ENCODE peak calls at places on chromosomes 6 and 20, in eight cellular contexts. N, P, D, S, F, M, U and T are unnamed samples.

GRCh38 chr6:134676307-134677281 is 273.3 kb downstream of the ALDH8A1 start:
- DNase-seq in N (no peak), P (no peak), D (no peak), S (no peak), F (no peak), M (no peak), U (peak), T (no peak)

GRCh38 chr6:10136636-10137035 is 278.2 kb downstream of the TFAP2A start:
- DNase-seq in N (no peak), P (no peak), D (no peak), S (no peak), F (no peak), M (no peak), U (no peak), T (no peak)

GRCh38 chr20:23048283-23049200 is 930 bp downstream of the THBD start:
- DNase-seq in N (peak), P (peak), D (peak), S (peak), F (peak), M (peak), U (peak), T (peak)

GRCh38 chr6:138667408-138667807 is 106.2 kb upstream of the CCDC28A start:
- DNase-seq in N (no peak), P (no peak), D (no peak), S (no peak), F (no peak), M (no peak), U (no peak), T (no peak)

GRCh38 chr6:55445648-55446204 is 118.5 kb downstream of the GFRAL start:
- DNase-seq in N (no peak), P (no peak), D (no peak), S (peak), F (no peak), M (peak), U (no peak), T (peak)

GRCh38 chr6:48080227-48081009 is 30.6 kb downstream of the PTCHD4 start:
- DNase-seq in N (no peak), P (no peak), D (no peak), S (no peak), F (no peak), M (peak), U (no peak), T (no peak)

GRCh38 chr20:6562111-6562510 is 205.4 kb upstream of the BMP2 start:
- DNase-seq in N (no peak), P (no peak), D (no peak), S (no peak), F (no peak), M (no peak), U (no peak), T (no peak)

GRCh38 chr20:51917886-51918545 is 115.7 kb upstream of the SALL4 start:
- DNase-seq in N (peak), P (no peak), D (no peak), S (no peak), F (no peak), M (no peak), U (no peak), T (no peak)

GRCh38 chr6:139323511-139324445 is 32.0 kb upstream of the TXLNB start:
- DNase-seq in N (peak), P (peak), D (peak), S (peak), F (peak), M (peak), U (peak), T (peak)

GRCh38 chr6:52580905-52581304 is 4.0 kb upstream of the TRAM2 start:
- DNase-seq in N (no peak), P (no peak), D (no peak), S (no peak), F (no peak), M (no peak), U (no peak), T (no peak)

GRCh38 chr6:79946773-79947190 is 571 bp downstream of the ELOVL4 start:
- DNase-seq in N (no peak), P (peak), D (no peak), S (peak), F (no peak), M (peak), U (no peak), T (peak)

GRCh38 chr6:31898200-31899011 is 908 bp upstream of the EHMT2 start:
- DNase-seq in N (peak), P (no peak), D (no peak), S (peak), F (peak), M (peak), U (no peak), T (no peak)

GRCh38 chr20:43744121-43744520 is 17.3 kb upstream of the GTSF1L start:
- DNase-seq in N (peak), P (no peak), D (no peak), S (no peak), F (no peak), M (no peak), U (no peak), T (no peak)

GRCh38 chr6:34234667-34235604 is 1.7 kb upstream of the HMGA1 start:
- DNase-seq in N (peak), P (peak), D (no peak), S (peak), F (peak), M (peak), U (no peak), T (peak)

GRCh38 chr20:63497138-63497945 is 1.5 kb downstream of the EEF1A2 start:
- DNase-seq in N (no peak), P (no peak), D (peak), S (no peak), F (no peak), M (no peak), U (no peak), T (no peak)

GRCh38 chr6:118893095-118893881 is 664 bp upstream of the ASF1A start:
- DNase-seq in N (no peak), P (no peak), D (no peak), S (peak), F (peak), M (no peak), U (no peak), T (peak)

GRCh38 chr20:20547221-20547875 is 165.1 kb downstream of the RALGAPA2 start:
- DNase-seq in N (no peak), P (no peak), D (no peak), S (no peak), F (no peak), M (no peak), U (no peak), T (no peak)

GRCh38 chr20:32366380-32366779 is 8.2 kb downstream of the ASXL1 start:
- DNase-seq in N (no peak), P (no peak), D (no peak), S (no peak), F (no peak), M (no peak), U (no peak), T (no peak)

GRCh38 chr6:135423649-135424128 is 73.9 kb downstream of the AHI1 start:
- DNase-seq in N (no peak), P (no peak), D (no peak), S (peak), F (peak), M (peak), U (no peak), T (no peak)

GRCh38 chr20:48374986-48375715 is 452.6 kb downstream of the PREX1 start:
- DNase-seq in N (no peak), P (no peak), D (no peak), S (no peak), F (no peak), M (no peak), U (no peak), T (no peak)

GRCh38 chr20:25022680-25023079 is 30.1 kb upstream of the APMAP start:
- DNase-seq in N (peak), P (peak), D (no peak), S (no peak), F (no peak), M (no peak), U (peak), T (no peak)

GRCh38 chr20:53750827-53751393 is 157.3 kb upstream of the ZNF217 start:
- DNase-seq in N (no peak), P (no peak), D (no peak), S (no peak), F (no peak), M (no peak), U (peak), T (no peak)

GRCh38 chr6:11645016-11645415 is 107.5 kb downstream of the TMEM170B start:
- DNase-seq in N (no peak), P (no peak), D (no peak), S (no peak), F (no peak), M (no peak), U (no peak), T (no peak)

GRCh38 chr6:139583420-139583819 is 209.0 kb upstream of the CITED2 start:
- DNase-seq in N (no peak), P (no peak), D (no peak), S (no peak), F (no peak), M (no peak), U (no peak), T (no peak)

GRCh38 chr6:39206250-39206721 is 23.0 kb downstream of the KCNK5 start:
- DNase-seq in N (no peak), P (peak), D (no peak), S (peak), F (no peak), M (no peak), U (peak), T (no peak)

GRCh38 chr6:11473008-11473740 is 64.4 kb upstream of the TMEM170B start:
- DNase-seq in N (no peak), P (no peak), D (no peak), S (no peak), F (no peak), M (no peak), U (no peak), T (no peak)

GRCh38 chr6:163356324-163356723 is 58.2 kb upstream of the QKI start:
- DNase-seq in N (no peak), P (peak), D (no peak), S (peak), F (no peak), M (peak), U (no peak), T (no peak)

GRCh38 chr6:157715766-157716171 is 107.3 kb upstream of the SNX9 start:
- DNase-seq in N (peak), P (no peak), D (peak), S (no peak), F (no peak), M (peak), U (no peak), T (no peak)

GRCh38 chr6:34445313-34445860 is 19.5 kb upstream of the RPS10 start:
- DNase-seq in N (no peak), P (no peak), D (no peak), S (no peak), F (no peak), M (no peak), U (no peak), T (no peak)

GRCh38 chr20:31945790-31946189 is 6.1 kb downstream of the PDRG1 start:
- DNase-seq in N (no peak), P (no peak), D (no peak), S (no peak), F (no peak), M (no peak), U (no peak), T (no peak)

GRCh38 chr20:19628570-19629134 is 129.4 kb upstream of the RIN2 start:
- DNase-seq in N (peak), P (no peak), D (peak), S (peak), F (peak), M (peak), U (peak), T (peak)

GRCh38 chr6:154868143-154868594 is 126.9 kb upstream of the TIAM2 start:
- DNase-seq in N (no peak), P (no peak), D (no peak), S (peak), F (peak), M (peak), U (no peak), T (no peak)

GRCh38 chr20:33276303-33277113 is 6.5 kb upstream of the BPIFB1 start:
- DNase-seq in N (no peak), P (no peak), D (no peak), S (no peak), F (peak), M (no peak), U (no peak), T (no peak)

GRCh38 chr6:142822882-142823578 is 121.9 kb downstream of the HIVEP2 start:
- DNase-seq in N (no peak), P (no peak), D (no peak), S (peak), F (no peak), M (peak), U (no peak), T (peak)
- TF ChIP-seq CTCF in N (no peak), P (no peak), D (no peak), S (peak), F (peak), M (peak), U (no peak), T (peak)

GRCh38 chr6:17986656-17987575 is 519 bp downstream of the KIF13A start:
- DNase-seq in N (peak), P (peak), D (peak), S (peak), F (peak), M (peak), U (peak), T (peak)

GRCh38 chr6:17984822-17985660 is 2.4 kb downstream of the KIF13A start:
- DNase-seq in N (no peak), P (no peak), D (peak), S (no peak), F (no peak), M (no peak), U (no peak), T (no peak)

GRCh38 chr6:17985934-17986655 is 1.3 kb downstream of the KIF13A start:
- DNase-seq in N (no peak), P (no peak), D (no peak), S (no peak), F (no peak), M (no peak), U (no peak), T (no peak)

GRCh38 chr6:17988422-17988944 is 1.0 kb upstream of the KIF13A start:
- DNase-seq in N (no peak), P (no peak), D (no peak), S (no peak), F (no peak), M (no peak), U (no peak), T (no peak)

GRCh38 chr6:17987576-17988421 is at the start of gene KIF13A:
- DNase-seq in N (peak), P (peak), D (peak), S (peak), F (peak), M (peak), U (peak), T (peak)
- TF ChIP-seq CTCF in N (no peak), P (peak), D (peak), S (no peak), F (peak), M (peak), U (no peak), T (no peak)

GRCh38 chr6:97136644-97137358 is 146.2 kb downstream of the MMS22L start:
- DNase-seq in N (no peak), P (no peak), D (no peak), S (no peak), F (no peak), M (no peak), U (no peak), T (no peak)
- TF ChIP-seq CTCF in N (no peak), P (no peak), D (no peak), S (no peak), F (no peak), M (no peak), U (no peak), T (no peak)

GRCh38 chr6:56616967-56617366 is 25.7 kb downstream of the DST start:
- DNase-seq in N (no peak), P (no peak), D (no peak), S (no peak), F (no peak), M (peak), U (no peak), T (no peak)

GRCh38 chr6:56620229-56620868 is 22.3 kb downstream of the DST start:
- DNase-seq in N (no peak), P (no peak), D (no peak), S (no peak), F (no peak), M (no peak), U (no peak), T (no peak)

GRCh38 chr6:56613247-56613851 is 29.3 kb downstream of the DST start:
- DNase-seq in N (no peak), P (no peak), D (no peak), S (no peak), F (no peak), M (no peak), U (no peak), T (no peak)

GRCh38 chr6:56618050-56618449 is 24.6 kb downstream of the DST start:
- DNase-seq in N (no peak), P (no peak), D (no peak), S (peak), F (no peak), M (no peak), U (no peak), T (no peak)
- TF ChIP-seq CTCF in N (no peak), P (no peak), D (no peak), S (peak), F (no peak), M (peak), U (no peak), T (peak)

DNA sequence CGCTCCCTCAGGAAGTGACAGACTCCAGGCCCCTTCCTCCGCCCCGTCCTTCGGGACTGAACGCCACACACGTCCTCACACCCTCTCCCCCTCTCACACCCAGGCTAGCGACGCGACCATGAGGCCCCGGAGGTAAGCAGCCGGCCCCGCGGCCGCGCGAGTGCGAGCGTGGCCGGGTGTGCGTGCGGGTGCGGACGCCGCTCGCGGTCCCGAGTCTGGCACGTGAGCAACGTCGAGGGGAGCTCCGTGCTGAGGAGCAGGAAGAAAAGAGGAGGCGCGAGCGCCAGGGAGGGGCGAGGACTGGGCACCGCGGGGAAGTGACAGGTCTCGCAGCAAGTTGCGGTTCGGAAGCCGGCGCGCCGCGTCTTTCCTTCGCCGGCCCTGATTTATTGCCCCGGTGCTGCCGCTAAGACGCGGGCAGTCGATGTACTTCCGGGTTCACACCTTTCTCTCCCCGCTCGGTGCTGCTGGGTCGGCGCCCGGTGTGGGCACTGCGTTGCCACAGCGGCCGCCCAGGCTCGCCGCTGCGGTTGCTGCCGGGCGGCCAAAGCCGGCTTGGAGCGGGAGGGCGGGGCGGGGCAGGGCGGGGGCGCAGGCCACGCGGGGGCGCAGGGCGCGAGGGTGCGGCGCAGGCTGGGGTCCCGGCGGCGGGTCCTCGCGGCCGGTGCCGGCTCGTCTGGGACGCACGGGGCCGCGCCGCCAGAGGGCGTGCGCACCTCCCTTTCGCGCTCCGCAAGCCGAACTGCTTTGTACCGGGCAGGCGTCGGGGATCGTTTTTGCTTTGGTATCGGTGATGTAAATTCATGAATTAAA is 15.8 kb upstream of the LIN28B start:
- DNase-seq in N (peak), P (peak), D (no peak), S (peak), F (no peak), M (peak), U (no peak), T (peak)
- TF ChIP-seq CTCF in N (peak), P (peak), D (peak), S (peak), F (peak), M (peak), U (no peak), T (peak)

DNA sequence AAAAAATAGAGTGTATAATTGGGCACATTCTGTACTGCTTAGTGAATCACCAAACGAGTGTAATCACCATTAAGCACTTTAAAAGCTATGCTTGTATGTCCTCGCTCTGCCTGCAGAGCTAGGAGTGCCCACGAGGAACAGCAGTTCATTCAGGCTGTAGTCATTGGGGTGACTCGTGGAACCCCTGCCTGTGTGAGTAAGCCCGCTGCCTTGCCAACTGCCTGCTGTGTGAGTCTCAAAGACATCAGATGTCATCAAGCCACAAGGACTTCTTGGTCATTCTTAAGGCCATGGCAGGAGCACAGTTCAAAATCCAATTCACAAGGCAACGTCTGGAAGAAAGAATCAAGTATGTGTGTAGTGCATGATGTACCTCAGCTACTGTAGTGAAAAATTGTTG is 60.4 kb downstream of the FOXO3 start:
- DNase-seq in N (no peak), P (no peak), D (peak), S (no peak), F (no peak), M (no peak), U (peak), T (no peak)
- TF ChIP-seq CTCF in N (no peak), P (no peak), D (no peak), S (no peak), F (no peak), M (no peak), U (no peak), T (no peak)

DNA sequence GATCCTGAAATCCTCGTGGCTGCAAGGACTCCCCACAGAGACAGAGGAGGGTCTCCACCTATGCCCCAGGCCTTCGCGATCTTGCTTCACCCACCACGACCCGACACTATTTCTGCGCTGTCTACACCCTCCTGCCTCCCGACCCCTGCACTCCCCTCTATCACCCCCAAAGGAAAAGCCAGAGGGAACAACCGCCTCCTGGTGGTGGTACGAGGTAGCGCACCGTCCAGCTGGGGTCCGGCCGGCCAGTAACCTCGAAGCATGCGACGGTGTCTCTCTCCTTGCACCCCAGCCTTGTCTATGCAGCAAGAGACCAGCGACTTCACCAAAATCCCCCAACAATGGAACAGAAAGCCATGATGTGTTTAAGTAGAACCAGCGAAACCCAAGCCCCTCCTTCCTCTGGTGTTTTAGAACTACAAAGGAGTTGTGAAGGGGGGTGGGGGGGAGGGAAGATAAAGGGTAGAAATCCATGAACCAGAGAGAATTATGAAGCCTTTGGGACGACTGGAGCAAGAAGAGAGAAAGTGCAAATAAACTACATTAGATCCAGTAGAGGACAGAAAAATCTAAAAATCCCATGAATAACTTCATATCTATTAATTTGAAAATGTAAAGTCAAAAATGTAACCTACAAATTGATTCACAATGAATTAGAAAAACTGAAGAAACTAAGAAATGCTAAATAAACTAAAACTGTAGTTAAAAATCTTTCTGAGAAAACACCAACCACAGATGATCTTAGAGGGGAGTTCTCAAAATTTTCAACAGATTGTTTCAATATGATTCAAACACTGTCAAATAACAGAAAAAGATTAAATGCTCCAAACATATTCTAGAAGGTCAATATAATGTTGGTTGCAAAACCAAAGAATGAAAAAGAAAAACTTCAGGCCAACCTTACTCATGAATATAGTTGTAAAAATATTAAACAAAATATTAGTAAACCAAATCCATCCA is 168.0 kb downstream of the CDK19 start:
- DNase-seq in N (no peak), P (no peak), D (no peak), S (peak), F (no peak), M (peak), U (no peak), T (no peak)
- TF ChIP-seq CTCF in N (peak), P (peak), D (peak), S (peak), F (peak), M (peak), U (no peak), T (peak)